ENCODE peak calls at places on chromosomes 16 and 17, in ten cellular contexts. C, G, S, F, N, K, I, Y, E and W are unnamed samples. For H3K4me1, the result is how much of the 10 kb centered on the place peaks cover.

GRCh38 chr16:67723151-67723915 is 4.2 kb upstream of the GFOD2 start:
- DNase-seq in G (peak), C (no peak), F (no peak), I (no peak), Y (no peak), S (no peak), E (peak), K (no peak), N (peak), W (peak)

GRCh38 chr16:73996624-73997339 is 299.8 kb upstream of the PSMD7 start:
- DNase-seq in G (no peak), K (no peak), N (no peak), S (no peak), F (no peak), I (peak), C (no peak), Y (no peak), E (no peak), W (no peak)

GRCh38 chr17:41329279-41329925 is 13.9 kb upstream of the KRTAP17-1 start:
- DNase-seq in K (peak), G (no peak), C (peak), F (peak), E (no peak), S (peak), I (peak), Y (no peak), N (peak), W (peak)

GRCh38 chr16:47970291-47970931 is 185.4 kb downstream of the ABCC12 start:
- DNase-seq in Y (no peak), C (no peak), I (no peak), F (no peak), N (peak), G (no peak), E (no peak), S (peak), K (no peak), W (no peak)

GRCh38 chr17:67063146-67063545 is 18.8 kb downstream of the CACNG1 start:
- DNase-seq in Y (no peak), F (no peak), S (no peak), K (no peak), N (no peak), G (no peak), C (no peak), E (no peak), I (no peak), W (no peak)

GRCh38 chr17:38912221-38912813 is 13.1 kb upstream of the LASP1NB start:
- DNase-seq in I (peak), F (peak), E (peak), G (no peak), S (no peak), C (peak), Y (no peak), N (no peak), K (peak), W (peak)

GRCh38 chr17:30336369-30337171 is 2.7 kb upstream of the TMIGD1 start:
- DNase-seq in Y (no peak), N (peak), K (peak), E (no peak), S (peak), G (peak), F (no peak), C (peak), I (peak), W (no peak)

GRCh38 chr17:20026960-20027359 is 17.8 kb downstream of the SPECC1 start:
- DNase-seq in Y (no peak), E (no peak), S (no peak), I (no peak), C (no peak), N (no peak), K (no peak), G (no peak), F (no peak), W (no peak)

GRCh38 chr16:85898521-85899442 is at the start of gene IRF8:
- DNase-seq in C (peak), Y (peak), E (peak), G (no peak), S (no peak), F (peak), I (peak), K (peak), N (peak), W (peak)

GRCh38 chr16:56576585-56577299 is 11.9 kb downstream of the MT4 start:
- DNase-seq in Y (peak), K (peak), F (peak), S (peak), C (peak), G (peak), E (peak), N (peak), I (peak), W (peak)

GRCh38 chr17:57424777-57425188 is 168.5 kb downstream of the MSI2 start:
- DNase-seq in I (no peak), E (no peak), Y (no peak), G (no peak), S (no peak), K (no peak), C (no peak), N (peak), F (no peak), W (peak)

GRCh38 chr16:5062051-5062450 is 3.7 kb downstream of the C16orf89 start:
- DNase-seq in C (no peak), S (no peak), G (no peak), N (no peak), K (no peak), F (no peak), I (no peak), Y (no peak), E (no peak), W (peak)
- TF ChIP-seq CTCF in C (no peak), S (no peak), G (no peak), N (no peak), K (no peak), F (no peak), I (no peak), Y (no peak), E (no peak), W (no peak)

DNA sequence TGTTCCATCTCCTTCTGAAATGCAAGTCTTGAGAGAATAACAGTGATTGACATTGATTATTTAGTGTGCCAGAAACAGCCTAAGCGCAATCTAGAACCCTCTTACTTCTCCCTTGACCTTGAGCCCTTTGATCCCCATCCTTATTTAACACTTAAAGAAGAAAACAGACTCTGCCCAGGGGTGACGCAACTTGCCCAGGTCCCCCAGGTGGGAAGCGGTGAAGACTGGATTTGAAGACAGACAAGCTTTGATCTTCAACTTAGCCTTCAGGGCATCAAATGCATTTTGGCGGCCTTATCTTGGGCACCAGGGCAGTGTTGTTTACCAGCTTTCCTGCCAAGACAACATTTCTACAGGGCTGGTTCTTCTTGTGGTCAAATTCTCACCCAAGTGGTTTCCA is 8.9 kb upstream of the CIITA start:
- DNase-seq in G (no peak), E (no peak), K (no peak), N (no peak), I (no peak), S (no peak), Y (no peak), F (no peak), C (no peak), W (peak)
- H3K4me1 ChIP-seq in G (under half), E (under half), K (under half), N (under half), I (under half), S (under half), Y (under half), F (under half), C (under half), W (under half)

DNA sequence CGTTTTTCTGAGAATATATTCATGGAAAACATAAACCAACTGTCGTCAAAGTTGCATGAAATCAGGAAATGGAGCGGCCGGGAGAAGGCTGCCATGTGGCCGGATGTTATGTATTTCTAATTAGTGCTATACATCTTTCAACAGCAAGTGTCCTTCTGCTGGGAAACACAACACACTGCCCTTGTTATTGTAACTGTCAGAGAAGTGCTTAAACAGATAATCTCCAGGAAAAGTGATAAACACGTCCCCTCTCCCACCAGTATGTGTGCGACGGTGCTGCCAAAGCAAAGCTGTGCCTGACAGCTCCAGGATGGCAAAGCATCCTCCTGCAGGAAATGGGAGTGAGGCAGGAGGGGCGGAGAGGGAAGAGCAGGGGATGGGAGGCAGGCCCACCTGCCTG is 111.8 kb downstream of the SMG6 start:
- DNase-seq in G (no peak), S (no peak), C (no peak), Y (no peak), F (no peak), E (no peak), I (no peak), K (no peak), N (no peak), W (no peak)
- H3K27ac ChIP-seq in G (peak), S (peak), C (no peak), Y (peak), F (peak), E (peak), I (peak), K (no peak), N (peak), W (peak)

GRCh38 chr17:1730004-1730344 is 5.5 kb downstream of the WDR81 start:
- DNase-seq in F (no peak), E (no peak), Y (no peak), S (no peak), C (no peak), G (no peak), N (no peak), I (no peak), K (peak), W (no peak)
- TF ChIP-seq CTCF in F (no peak), E (no peak), Y (no peak), S (no peak), C (no peak), G (no peak), N (no peak), I (no peak), K (no peak), W (no peak)

GRCh38 chr17:50060951-50061712 is 5.2 kb downstream of the ITGA3 start:
- DNase-seq in E (peak), F (peak), G (no peak), I (peak), Y (peak), K (peak), C (peak), N (peak), S (no peak), W (peak)

GRCh38 chr17:50059759-50060273 is 3.9 kb downstream of the ITGA3 start:
- DNase-seq in F (no peak), S (no peak), Y (no peak), N (peak), E (peak), G (no peak), K (no peak), I (no peak), C (no peak), W (no peak)

GRCh38 chr17:50058296-50058945 is 2.5 kb downstream of the ITGA3 start:
- DNase-seq in N (no peak), F (no peak), K (no peak), I (no peak), Y (no peak), C (peak), G (no peak), E (no peak), S (no peak), W (no peak)

GRCh38 chr17:50057521-50057991 is 1.6 kb downstream of the ITGA3 start:
- DNase-seq in E (no peak), G (no peak), F (no peak), S (no peak), Y (no peak), N (no peak), K (no peak), C (no peak), I (peak), W (no peak)

GRCh38 chr17:50059256-50059655 is 3.3 kb downstream of the ITGA3 start:
- DNase-seq in N (no peak), I (peak), C (no peak), G (no peak), E (no peak), Y (peak), K (no peak), S (no peak), F (no peak), W (no peak)
- H3K4me1 ChIP-seq in N (half or more), I (half or more), C (under half), G (half or more), E (half or more), Y (half or more), K (half or more), S (half or more), F (half or more), W (half or more)

GRCh38 chr16:49111351-49111750 is 170.3 kb downstream of the CBLN1 start:
- DNase-seq in K (no peak), E (no peak), G (no peak), N (no peak), F (no peak), I (no peak), S (no peak), C (no peak), Y (no peak), W (no peak)
- H3K27ac ChIP-seq in K (no peak), E (no peak), G (no peak), N (no peak), F (no peak), I (no peak), S (no peak), C (no peak), Y (no peak), W (no peak)

GRCh38 chr17:49603238-49603637 is 27.6 kb downstream of the NXPH3 start:
- DNase-seq in G (no peak), Y (no peak), N (no peak), F (no peak), I (no peak), C (no peak), K (no peak), E (no peak), S (no peak), W (no peak)

GRCh38 chr17:49604314-49604869 is 28.7 kb downstream of the NXPH3 start:
- DNase-seq in F (no peak), G (no peak), S (no peak), K (no peak), E (no peak), N (no peak), C (no peak), Y (no peak), I (no peak), W (no peak)

GRCh38 chr17:49600949-49601348 is 25.3 kb downstream of the NXPH3 start:
- DNase-seq in Y (no peak), S (no peak), I (no peak), C (no peak), E (no peak), G (no peak), K (no peak), N (peak), F (no peak), W (no peak)

GRCh38 chr17:49602783-49603182 is 27.1 kb downstream of the NXPH3 start:
- DNase-seq in Y (no peak), K (no peak), S (no peak), E (no peak), G (no peak), F (no peak), N (no peak), C (no peak), I (no peak), W (no peak)

DNA sequence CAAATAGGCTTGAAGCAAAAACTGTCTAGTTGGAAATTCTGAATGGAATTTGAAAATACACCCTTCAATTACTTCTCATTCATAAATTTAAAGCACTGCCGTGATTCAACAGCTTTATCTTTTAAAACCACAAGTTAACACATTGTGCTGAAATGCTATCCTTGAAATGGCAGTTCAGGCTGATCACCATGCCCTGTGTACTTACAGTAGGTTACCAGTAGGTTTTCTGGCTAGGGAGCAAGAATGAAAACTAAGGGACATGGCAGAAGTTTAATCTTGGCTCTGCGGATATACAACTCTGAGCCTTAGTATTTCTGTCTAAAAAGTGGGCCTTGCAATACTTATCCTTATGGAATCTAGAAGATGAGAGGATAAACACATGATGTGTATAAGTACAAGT is 28.0 kb downstream of the NXPH3 start:
- DNase-seq in C (no peak), E (no peak), I (no peak), G (no peak), F (no peak), Y (no peak), N (peak), K (no peak), S (no peak), W (no peak)
- TF ChIP-seq CTCF in C (no peak), E (peak), I (no peak), G (no peak), F (no peak), Y (peak), N (no peak), K (peak), S (no peak), W (no peak)